ENCODE peak calls at places on chromosomes 7 and 10, in eight cellular contexts. G is NT2/D1, Q is PC-3, L is left ventricle myocardium inferior, B is Panc1, T is kidney, C is heart left ventricle, H is GM23248. Z is an unnamed sample. For H3K4me1 and H3K9me3, the result is how much of the 10 kb centered on the place peaks cover.

GRCh38 chr10:85862771-85863170 is 503.8 kb downstream of the GRID1 start:
- DNase-seq in G (peak), Q (no peak), L (no peak), B (no peak), T (no peak), C (no peak), H (no peak), Z (no peak)

GRCh38 chr10:61942997-61943457 is 41.5 kb downstream of the ARID5B start:
- DNase-seq in G (no peak), Q (no peak), L (no peak), B (no peak), T (no peak), C (no peak), H (peak), Z (no peak)

GRCh38 chr7:90345548-90346319 is 782 bp upstream of the GTPBP10 start:
- DNase-seq in G (no peak), Q (peak), L (no peak), B (no peak), T (no peak), C (no peak), H (peak), Z (no peak)

GRCh38 chr10:116324227-116324950 is at the start of gene CCDC172:
- DNase-seq in G (no peak), Q (no peak), L (no peak), B (no peak), T (peak), C (no peak), H (no peak), Z (no peak)

GRCh38 chr10:14603539-14604102 is 171.1 kb downstream of the FAM107B start:
- DNase-seq in G (no peak), Q (peak), L (no peak), B (no peak), T (peak), C (no peak), H (peak), Z (no peak)

GRCh38 chr7:68680235-68680872 is 917.9 kb upstream of the AUTS2 start:
- DNase-seq in G (no peak), Q (no peak), L (no peak), B (no peak), T (no peak), C (no peak), H (no peak), Z (no peak)

GRCh38 chr7:149422914-149423285 is 38.0 kb downstream of the ZNF777 start:
- DNase-seq in G (no peak), Q (no peak), L (peak), B (no peak), T (peak), C (peak), H (no peak), Z (peak)

GRCh38 chr7:4659551-4660286 is 22.4 kb upstream of the FOXK1 start:
- DNase-seq in G (peak), Q (peak), L (no peak), B (no peak), T (no peak), C (no peak), H (no peak), Z (no peak)

GRCh38 chr10:33099748-33100147 is 141.7 kb upstream of the ITGB1 start:
- DNase-seq in G (no peak), Q (no peak), L (no peak), B (no peak), T (no peak), C (no peak), H (peak), Z (no peak)

GRCh38 chr7:156668130-156668741 is 27.7 kb downstream of the RNF32 start:
- DNase-seq in G (no peak), Q (peak), L (no peak), B (no peak), T (no peak), C (no peak), H (peak), Z (no peak)

GRCh38 chr10:100731603-100732596 is 13.5 kb upstream of the PAX2 start:
- DNase-seq in G (no peak), Q (no peak), L (no peak), B (no peak), T (peak), C (no peak), H (no peak), Z (no peak)

GRCh38 chr10:45235823-45236222 is 79.6 kb downstream of the OR13A1 start:
- DNase-seq in G (no peak), Q (peak), L (no peak), B (no peak), T (no peak), C (no peak), H (peak), Z (peak)

GRCh38 chr7:151566897-151567320 is 47.2 kb upstream of the RHEB start:
- DNase-seq in G (no peak), Q (no peak), L (no peak), B (no peak), T (no peak), C (no peak), H (peak), Z (no peak)

GRCh38 chr7:34361663-34362250 is 296.3 kb upstream of the NPSR1 start:
- DNase-seq in G (no peak), Q (no peak), L (no peak), B (no peak), T (no peak), C (no peak), H (no peak), Z (no peak)

GRCh38 chr7:104135760-104136558 is 71.9 kb downstream of the ORC5 start:
- DNase-seq in G (no peak), Q (no peak), L (no peak), B (no peak), T (no peak), C (no peak), H (no peak), Z (no peak)

GRCh38 chr7:95205821-95206220 is 118.5 kb downstream of the PON1 start:
- DNase-seq in G (no peak), Q (peak), L (no peak), B (no peak), T (no peak), C (no peak), H (peak), Z (no peak)

GRCh38 chr7:127979113-127979727 is 52.0 kb downstream of the LRRC4 start:
- DNase-seq in G (no peak), Q (no peak), L (no peak), B (no peak), T (no peak), C (no peak), H (no peak), Z (no peak)

GRCh38 chr10:21771219-21771618 is 232.3 kb downstream of the DNAJC1 start:
- DNase-seq in G (no peak), Q (no peak), L (no peak), B (no peak), T (no peak), C (no peak), H (no peak), Z (no peak)

GRCh38 chr7:26630941-26631580 is 233.3 kb downstream of the SKAP2 start:
- DNase-seq in G (no peak), Q (no peak), L (no peak), B (no peak), T (no peak), C (no peak), H (no peak), Z (no peak)

GRCh38 chr10:19730071-19730470 is 86.2 kb upstream of the PLXDC2 start:
- DNase-seq in G (no peak), Q (peak), L (no peak), B (no peak), T (no peak), C (no peak), H (peak), Z (no peak)

GRCh38 chr10:3482200-3482993 is 302.6 kb downstream of the KLF6 start:
- DNase-seq in G (no peak), Q (peak), L (no peak), B (no peak), T (no peak), C (peak), H (peak), Z (no peak)

GRCh38 chr7:95609277-95609971 is 13.1 kb upstream of the PDK4 start:
- DNase-seq in G (no peak), Q (peak), L (no peak), B (peak), T (peak), C (peak), H (peak), Z (no peak)

GRCh38 chr7:5690931-5691461 is 90.5 kb downstream of the RNF216 start:
- DNase-seq in G (no peak), Q (no peak), L (peak), B (no peak), T (peak), C (peak), H (peak), Z (no peak)

GRCh38 chr7:105377903-105378302 is 10.8 kb downstream of the SRPK2 start:
- DNase-seq in G (no peak), Q (no peak), L (no peak), B (no peak), T (no peak), C (no peak), H (no peak), Z (no peak)

GRCh38 chr10:103493362-103493871 is at the start of gene NEURL1:
- DNase-seq in G (no peak), Q (no peak), L (no peak), B (no peak), T (peak), C (no peak), H (peak), Z (no peak)

GRCh38 chr10:70270952-70271351 is 12.9 kb downstream of the NPFFR1 start:
- DNase-seq in G (no peak), Q (no peak), L (no peak), B (no peak), T (no peak), C (no peak), H (no peak), Z (no peak)

GRCh38 chr7:117834983-117835664 is 38.1 kb downstream of the CTTNBP2 start:
- DNase-seq in G (no peak), Q (no peak), L (no peak), B (no peak), T (no peak), C (no peak), H (no peak), Z (no peak)

GRCh38 chr7:47661051-47661714 is 79.3 kb upstream of the TNS3 start:
- DNase-seq in G (no peak), Q (no peak), L (no peak), B (no peak), T (no peak), C (no peak), H (no peak), Z (no peak)

GRCh38 chr10:95435548-95436279 is 125.5 kb downstream of the SORBS1 start:
- DNase-seq in G (no peak), Q (no peak), L (no peak), B (no peak), T (no peak), C (no peak), H (no peak), Z (no peak)

GRCh38 chr7:117986645-117987269 is 113.5 kb upstream of the CTTNBP2 start:
- DNase-seq in G (no peak), Q (no peak), L (no peak), B (no peak), T (no peak), C (no peak), H (no peak), Z (no peak)

GRCh38 chr10:13453896-13454295 is 74.9 kb downstream of the BEND7 start:
- DNase-seq in G (no peak), Q (no peak), L (no peak), B (no peak), T (no peak), C (no peak), H (no peak), Z (no peak)

GRCh38 chr7:104807676-104808075 is 206.3 kb upstream of the KMT2E start:
- DNase-seq in G (no peak), Q (no peak), L (no peak), B (no peak), T (no peak), C (no peak), H (no peak), Z (no peak)

GRCh38 chr10:77925795-77926565 is 575 bp downstream of the DLG5 start:
- DNase-seq in G (no peak), Q (peak), L (peak), B (no peak), T (peak), C (peak), H (peak), Z (no peak)

GRCh38 chr10:128095753-128096469 is 30.3 kb downstream of the MKI67 start:
- DNase-seq in G (no peak), Q (no peak), L (no peak), B (no peak), T (no peak), C (no peak), H (no peak), Z (no peak)

GRCh38 chr10:15444105-15445021 is 73.3 kb upstream of the FAM171A1 start:
- DNase-seq in G (no peak), Q (peak), L (no peak), B (no peak), T (no peak), C (no peak), H (no peak), Z (peak)

GRCh38 chr10:125060486-125060850 is 99.9 kb downstream of the CTBP2 start:
- DNase-seq in G (no peak), Q (no peak), L (no peak), B (no peak), T (no peak), C (no peak), H (peak), Z (no peak)

GRCh38 chr7:27952393-27953290 is 212.7 kb downstream of the TAX1BP1 start:
- DNase-seq in G (no peak), Q (no peak), L (no peak), B (no peak), T (no peak), C (no peak), H (peak), Z (peak)

GRCh38 chr7:131105803-131106680 is 221.6 kb upstream of the MKLN1 start:
- DNase-seq in G (no peak), Q (peak), L (peak), B (no peak), T (peak), C (peak), H (peak), Z (peak)

GRCh38 chr7:131105294-131105802 is 222.3 kb upstream of the MKLN1 start:
- DNase-seq in G (no peak), Q (peak), L (no peak), B (no peak), T (no peak), C (no peak), H (peak), Z (no peak)

GRCh38 chr7:131108212-131108980 is 219.3 kb upstream of the MKLN1 start:
- DNase-seq in G (no peak), Q (peak), L (no peak), B (no peak), T (peak), C (no peak), H (peak), Z (no peak)

GRCh38 chr7:131107343-131108211 is 220.1 kb upstream of the MKLN1 start:
- DNase-seq in G (no peak), Q (peak), L (peak), B (peak), T (peak), C (peak), H (peak), Z (peak)

GRCh38 chr7:131106681-131107342 is 220.9 kb upstream of the MKLN1 start:
- DNase-seq in G (no peak), Q (peak), L (peak), B (no peak), T (peak), C (peak), H (peak), Z (no peak)
- H3K4me1 ChIP-seq in G (under half), Q (under half), L (half or more), B (under half), T (under half), C (under half), H (under half), Z (under half)

DNA sequence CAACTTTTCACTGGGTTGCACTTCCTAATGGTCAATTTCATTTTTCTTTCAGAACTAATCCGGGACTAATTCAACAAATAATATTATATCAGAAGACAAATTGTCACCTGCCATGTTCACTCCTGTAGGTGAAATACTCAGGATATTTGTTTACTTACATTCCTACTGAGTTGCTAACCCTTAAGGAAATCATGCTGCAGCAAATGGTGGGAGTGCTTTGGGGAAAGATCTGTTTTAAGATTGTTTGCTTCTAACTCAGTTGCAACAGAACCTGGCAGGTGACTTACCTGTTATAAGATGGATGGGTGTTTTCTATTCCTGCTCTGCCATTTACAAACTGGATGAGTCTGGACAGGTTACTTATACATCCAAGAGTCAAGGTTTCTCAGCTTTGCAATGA is 81.8 kb downstream of the ZNF248 start:
- DNase-seq in G (no peak), Q (peak), L (no peak), B (no peak), T (no peak), C (no peak), H (no peak), Z (no peak)
- H3K9me3 ChIP-seq in G (under half), Q (under half), L (under half), B (under half), T (under half), C (under half), H (under half), Z (under half)

GRCh38 chr10:4685904-4686643 is 139.9 kb upstream of the AKR1E2 start:
- DNase-seq in G (no peak), Q (peak), L (no peak), B (no peak), T (no peak), C (no peak), H (peak), Z (no peak)

GRCh38 chr10:4685495-4685894 is 140.5 kb upstream of the AKR1E2 start:
- DNase-seq in G (no peak), Q (no peak), L (no peak), B (no peak), T (no peak), C (no peak), H (no peak), Z (no peak)

GRCh38 chr10:4688168-4688567 is 137.8 kb upstream of the AKR1E2 start:
- DNase-seq in G (no peak), Q (no peak), L (no peak), B (no peak), T (no peak), C (no peak), H (no peak), Z (no peak)

GRCh38 chr10:4687397-4687796 is 138.6 kb upstream of the AKR1E2 start:
- DNase-seq in G (no peak), Q (no peak), L (no peak), B (no peak), T (no peak), C (no peak), H (peak), Z (no peak)

GRCh38 chr10:4686644-4686996 is 139.4 kb upstream of the AKR1E2 start:
- DNase-seq in G (no peak), Q (peak), L (no peak), B (no peak), T (no peak), C (no peak), H (peak), Z (no peak)
- H3K4me1 ChIP-seq in G (under half), Q (half or more), L (under half), B (under half), T (under half), C (under half), H (half or more), Z (under half)

GRCh38 chr7:131338173-131338572 is 10.5 kb downstream of the MKLN1 start:
- DNase-seq in G (no peak), Q (no peak), L (no peak), B (no peak), T (no peak), C (no peak), H (no peak), Z (no peak)

GRCh38 chr7:131341690-131342089 is 14.0 kb downstream of the MKLN1 start:
- DNase-seq in G (no peak), Q (no peak), L (no peak), B (no peak), T (no peak), C (no peak), H (no peak), Z (no peak)

GRCh38 chr7:131335639-131336400 is 8.1 kb downstream of the MKLN1 start:
- DNase-seq in G (no peak), Q (no peak), L (no peak), B (no peak), T (no peak), C (no peak), H (no peak), Z (no peak)

GRCh38 chr7:131338990-131339389 is 11.3 kb downstream of the MKLN1 start:
- DNase-seq in G (no peak), Q (no peak), L (no peak), B (no peak), T (no peak), C (no peak), H (no peak), Z (no peak)

DNA sequence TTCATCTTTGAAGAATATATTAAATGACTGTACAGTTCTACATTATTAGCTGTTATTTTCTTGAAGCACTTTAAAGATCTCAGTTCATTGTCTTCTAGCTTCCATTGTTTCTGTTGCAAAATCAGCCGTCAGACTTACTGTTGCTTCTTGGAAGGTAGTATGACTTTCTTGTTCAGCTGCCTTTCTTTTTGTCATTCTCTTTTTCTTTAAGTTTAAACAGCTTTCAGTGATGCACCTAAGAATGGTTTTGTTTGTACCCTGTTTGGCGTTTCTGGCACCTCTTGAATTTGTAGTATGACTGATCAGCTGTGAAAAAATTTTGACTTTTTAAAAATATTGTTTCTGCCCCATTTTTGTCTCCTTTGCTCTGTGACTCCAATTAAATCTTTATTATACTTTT is 9.3 kb downstream of the MKLN1 start:
- DNase-seq in G (no peak), Q (no peak), L (no peak), B (no peak), T (no peak), C (no peak), H (peak), Z (no peak)
- H3K9me3 ChIP-seq in G (under half), Q (under half), L (under half), B (under half), T (under half), C (under half), H (under half), Z (under half)

GRCh38 chr7:106521541-106521940 is 139.4 kb downstream of the CCDC71L start:
- DNase-seq in G (no peak), Q (peak), L (no peak), B (no peak), T (no peak), C (no peak), H (no peak), Z (no peak)
- H3K4me1 ChIP-seq in G (under half), Q (under half), L (under half), B (under half), T (under half), C (under half), H (under half), Z (under half)

GRCh38 chr10:130464426-130464825 is 328.2 kb downstream of the GLRX3 start:
- DNase-seq in G (no peak), Q (no peak), L (no peak), B (no peak), T (no peak), C (no peak), H (no peak), Z (peak)
- H3K9me3 ChIP-seq in G (under half), Q (under half), L (under half), B (under half), T (under half), C (under half), H (under half), Z (under half)

GRCh38 chr7:116461500-116461899 is 38.0 kb upstream of the CAV2 start:
- DNase-seq in G (no peak), Q (peak), L (no peak), B (no peak), T (no peak), C (no peak), H (no peak), Z (no peak)

GRCh38 chr7:116463956-116464355 is 35.6 kb upstream of the CAV2 start:
- DNase-seq in G (no peak), Q (no peak), L (no peak), B (no peak), T (no peak), C (no peak), H (no peak), Z (no peak)

GRCh38 chr7:116468534-116468933 is 31.0 kb upstream of the CAV2 start:
- DNase-seq in G (no peak), Q (no peak), L (no peak), B (no peak), T (no peak), C (no peak), H (no peak), Z (no peak)

GRCh38 chr7:116465125-116465524 is 34.4 kb upstream of the CAV2 start:
- DNase-seq in G (no peak), Q (no peak), L (no peak), B (no peak), T (no peak), C (no peak), H (no peak), Z (no peak)

GRCh38 chr7:116464375-116464774 is 35.2 kb upstream of the CAV2 start:
- DNase-seq in G (no peak), Q (peak), L (no peak), B (no peak), T (no peak), C (no peak), H (no peak), Z (no peak)
- H3K4me1 ChIP-seq in G (under half), Q (under half), L (under half), B (under half), T (under half), C (under half), H (under half), Z (under half)

Z was measured in esophagus muscularis mucosa.